ENCODE peak calls at places on chromosome 18, in eight cellular contexts. S is HCT116, V is GDM1, D is lower lobe of right lung, L is hypothalamus, X is endothelial cell, U is IMR-90, T is fibroblast of pulmonary artery. P is an unnamed sample.

GRCh38 chr18:61957801-61958516 is 65.2 kb upstream of the RNF152 start:
- DNase-seq in L (no peak), D (no peak), X (no peak), V (no peak), S (no peak), U (peak), T (peak), P (no peak)

GRCh38 chr18:47981320-47981719 is 50.9 kb upstream of the SMAD2 start:
- DNase-seq in X (no peak), U (no peak), T (no peak), D (no peak), L (no peak), V (no peak), S (no peak), P (no peak)

GRCh38 chr18:60543646-60544045 is 171.1 kb upstream of the MC4R start:
- DNase-seq in L (no peak), U (no peak), S (no peak), X (no peak), T (no peak), V (no peak), D (no peak), P (no peak)

GRCh38 chr18:12628706-12629702 is 28.9 kb downstream of the SPIRE1 start:
- DNase-seq in L (no peak), S (no peak), V (no peak), D (no peak), U (peak), X (no peak), T (peak), P (no peak)

GRCh38 chr18:3703732-3704176 is 253.8 kb downstream of the TGIF1 start:
- DNase-seq in X (peak), S (peak), U (peak), V (no peak), T (peak), L (no peak), D (peak), P (peak)

GRCh38 chr18:60676807-60677206 is 304.2 kb upstream of the MC4R start:
- DNase-seq in D (no peak), T (no peak), V (no peak), U (no peak), S (no peak), X (no peak), L (no peak), P (no peak)

GRCh38 chr18:62196978-62197377 is 9.9 kb downstream of the RELCH start:
- DNase-seq in D (no peak), U (no peak), L (no peak), S (no peak), V (no peak), T (no peak), X (no peak), P (no peak)

GRCh38 chr18:6327895-6328623 is 86.7 kb downstream of the L3MBTL4 start:
- DNase-seq in L (no peak), V (no peak), X (no peak), S (no peak), U (no peak), T (no peak), D (no peak), P (no peak)

GRCh38 chr18:3262234-3263171 is 570 bp downstream of the MYL12B start:
- DNase-seq in V (no peak), S (no peak), U (no peak), D (no peak), X (no peak), T (peak), L (no peak), P (no peak)

GRCh38 chr18:35026407-35027061 is 14.7 kb upstream of the MAPRE2 start:
- DNase-seq in S (no peak), V (no peak), T (no peak), L (no peak), U (no peak), X (no peak), D (no peak), P (no peak)

GRCh38 chr18:75656035-75656434 is 228.5 kb upstream of the SMIM21 start:
- DNase-seq in D (no peak), T (no peak), X (peak), L (no peak), S (no peak), V (peak), U (no peak), P (no peak)

GRCh38 chr18:68796936-68797690 is 767 bp upstream of the CCDC102B start:
- DNase-seq in L (no peak), X (no peak), T (peak), U (peak), D (peak), S (no peak), V (no peak), P (no peak)

GRCh38 chr18:26307161-26307773 is 81.0 kb downstream of the TAF4B start:
- DNase-seq in L (no peak), D (no peak), U (peak), V (peak), S (peak), T (peak), X (peak), P (no peak)

GRCh38 chr18:79668203-79668602 is 11.4 kb upstream of the CTDP1 start:
- DNase-seq in T (no peak), V (no peak), X (no peak), U (no peak), D (no peak), S (no peak), L (no peak), P (no peak)

GRCh38 chr18:75923169-75923568 is 495.7 kb upstream of the SMIM21 start:
- DNase-seq in D (peak), T (peak), X (no peak), S (peak), U (peak), V (no peak), L (no peak), P (no peak)

GRCh38 chr18:32379891-32380290 is 90.8 kb downstream of the GAREM1 start:
- DNase-seq in S (no peak), X (no peak), U (peak), L (no peak), T (peak), D (no peak), V (no peak), P (no peak)

GRCh38 chr18:59835656-59836379 is 64.0 kb upstream of the PMAIP1 start:
- DNase-seq in S (no peak), U (peak), T (no peak), X (no peak), D (no peak), L (no peak), V (no peak), P (no peak)

GRCh38 chr18:66497351-66497750 is 106.5 kb downstream of the CDH19 start:
- DNase-seq in T (no peak), U (no peak), L (no peak), X (no peak), V (no peak), D (no peak), S (no peak), P (no peak)

GRCh38 chr18:77970814-77971213 is 721.2 kb downstream of the GALR1 start:
- DNase-seq in X (no peak), D (no peak), L (no peak), U (no peak), S (no peak), V (no peak), T (no peak), P (no peak)

GRCh38 chr18:10454800-10455550 is 540 bp downstream of the APCDD1 start:
- DNase-seq in T (no peak), U (peak), X (peak), D (peak), L (no peak), S (no peak), V (no peak), P (no peak)

GRCh38 chr18:56307354-56307753 is 331.0 kb downstream of the TXNL1 start:
- DNase-seq in T (no peak), X (no peak), S (no peak), L (no peak), U (no peak), D (no peak), V (no peak), P (no peak)

GRCh38 chr18:54238181-54238936 is 13.9 kb upstream of the MBD2 start:
- DNase-seq in V (no peak), L (no peak), T (no peak), X (no peak), U (no peak), D (no peak), S (no peak), P (no peak)

GRCh38 chr18:75211721-75212625 is 1.4 kb downstream of the TSHZ1 start:
- DNase-seq in T (no peak), V (no peak), X (peak), L (peak), D (peak), S (no peak), U (peak), P (no peak)

GRCh38 chr18:24112874-24113615 is 25.8 kb upstream of the CABYR start:
- DNase-seq in D (no peak), S (peak), U (peak), T (no peak), V (no peak), X (no peak), L (no peak), P (no peak)

GRCh38 chr18:2914185-2914584 is 67.4 kb downstream of the EMILIN2 start:
- DNase-seq in T (no peak), V (no peak), S (no peak), U (no peak), L (no peak), D (no peak), X (no peak), P (no peak)

GRCh38 chr18:21897811-21898210 is 157.2 kb downstream of the MIB1 start:
- DNase-seq in S (peak), T (peak), X (peak), U (peak), L (no peak), D (no peak), V (peak), P (no peak)

GRCh38 chr18:54209471-54210180 is 14.8 kb downstream of the MBD2 start:
- DNase-seq in V (no peak), S (no peak), L (no peak), D (no peak), T (no peak), U (peak), X (no peak), P (no peak)

GRCh38 chr18:62755946-62756345 is 40.6 kb downstream of the PHLPP1 start:
- DNase-seq in T (no peak), V (no peak), S (no peak), D (no peak), L (no peak), X (no peak), U (no peak), P (no peak)

GRCh38 chr18:76450912-76451421 is 44.1 kb downstream of the ZNF516 start:
- DNase-seq in S (no peak), V (no peak), D (peak), X (peak), U (peak), L (no peak), T (peak), P (no peak)

GRCh38 chr18:79940126-79940813 is 11.2 kb downstream of the SLC66A2 start:
- DNase-seq in T (no peak), L (no peak), X (no peak), S (no peak), D (peak), V (no peak), U (no peak), P (no peak)

GRCh38 chr18:55275042-55275897 is 312.7 kb downstream of the TCF4 start:
- DNase-seq in D (no peak), S (no peak), U (peak), V (no peak), T (peak), L (no peak), X (no peak), P (no peak)

GRCh38 chr18:61851940-61852451 is 40.8 kb downstream of the RNF152 start:
- DNase-seq in U (peak), D (no peak), L (no peak), V (no peak), X (no peak), T (peak), S (no peak), P (no peak)

GRCh38 chr18:63348508-63349136 is 18.4 kb downstream of the KDSR start:
- DNase-seq in X (no peak), U (no peak), S (no peak), D (no peak), T (no peak), V (no peak), L (no peak), P (no peak)